ENCODE peak calls at places on chromosomes 1 and 21, in five cellular contexts. G is A673, I is mesothelial cell of epicardium, L is fibroblast of villous mesenchyme, A is nephron progenitor cell. B is an unnamed sample.

GRCh38 chr1:244322791-244323521 is 128.8 kb downstream of the ADSS2 start:
- DNase-seq in A (no peak), L (peak; percentile 96), I (no peak), G (peak; percentile 72), B (peak; percentile 96)

GRCh38 chr1:221286399-221286798 is 407.2 kb downstream of the HLX start:
- DNase-seq in I (no peak), G (no peak), A (no peak), L (no peak), B (no peak)

GRCh38 chr1:195754297-195754696 is 853.9 kb downstream of the KCNT2 start:
- DNase-seq in I (no peak), G (no peak), A (no peak), L (peak; percentile 18), B (no peak)

GRCh38 chr1:235697517-235697916 is 47.9 kb upstream of the GNG4 start:
- DNase-seq in L (no peak), G (no peak), I (no peak), A (no peak), B (no peak)

GRCh38 chr21:39208624-39209333 is 25.5 kb upstream of the PSMG1 start:
- DNase-seq in G (peak; percentile 15), I (no peak), A (no peak), L (peak; percentile 35), B (no peak)

GRCh38 chr1:201888282-201889033 is at the start of gene SHISA4:
- DNase-seq in A (peak; percentile 56), L (peak; percentile 39), I (peak; percentile 50), G (no peak), B (peak; percentile 70)

GRCh38 chr1:53766766-53767409 is 27.9 kb upstream of the GLIS1 start:
- DNase-seq in I (no peak), G (peak; percentile 24), L (peak; percentile 83), A (no peak), B (peak; percentile 37)

GRCh38 chr1:2643414-2644077 is 10.7 kb upstream of the MMEL1 start:
- DNase-seq in A (no peak), I (no peak), L (no peak), G (no peak), B (no peak)

GRCh38 chr1:1347663-1348419 is 1.4 kb downstream of the DVL1 start:
- DNase-seq in I (no peak), A (peak; percentile 58), L (peak; percentile 43), G (no peak), B (no peak)

GRCh38 chr21:43618940-43619339 is 40.3 kb downstream of the HSF2BP start:
- DNase-seq in G (no peak), A (no peak), I (no peak), L (peak; percentile 80), B (no peak)

GRCh38 chr1:235465066-235465465 is 39.2 kb downstream of the B3GALNT2 start:
- DNase-seq in A (no peak), L (no peak), I (no peak), G (no peak), B (no peak)

GRCh38 chr21:19922122-19922521 is 1076.1 kb upstream of the NCAM2 start:
- DNase-seq in G (no peak), L (no peak), A (no peak), I (no peak), B (no peak)

GRCh38 chr1:11784993-11785769 is 20.6 kb downstream of the MTHFR start:
- DNase-seq in A (peak; percentile 78), G (peak; percentile 19), I (peak; percentile 55), L (peak; percentile 74), B (peak; percentile 33)

GRCh38 chr1:154962238-154962678 is 676 bp upstream of the PYGO2 start:
- DNase-seq in L (no peak), I (no peak), A (no peak), G (no peak), B (no peak)

GRCh38 chr21:42460391-42461184 is 35.4 kb downstream of the RSPH1 start:
- DNase-seq in L (no peak), G (no peak), A (no peak), I (no peak), B (no peak)

GRCh38 chr1:228083871-228084278 is 1.4 kb downstream of the ARF1 start:
- DNase-seq in G (no peak), A (no peak), L (peak; percentile 49), I (no peak), B (no peak)

GRCh38 chr1:46247433-46248121 is at the start of gene RAD54L:
- DNase-seq in I (peak; percentile 95), L (peak; percentile 99), A (peak; percentile 97), G (peak; percentile 99), B (peak; percentile 99)

GRCh38 chr1:92916899-92917298 is 44.4 kb downstream of the DIPK1A start:
- DNase-seq in A (no peak), I (no peak), L (peak; percentile 62), G (no peak), B (no peak)

GRCh38 chr1:9291914-9292360 is 757 bp upstream of the SPSB1 start:
- DNase-seq in I (peak; percentile 57), G (peak; percentile 42), A (no peak), L (peak; percentile 76), B (peak; percentile 60)

GRCh38 chr1:185998391-185998790 is 264.2 kb downstream of the HMCN1 start:
- DNase-seq in A (no peak), G (peak; percentile 17), L (no peak), I (no peak), B (peak; percentile 6)

GRCh38 chr1:184255560-184255959 is 131.3 kb upstream of the C1orf21 start:
- DNase-seq in I (no peak), A (no peak), L (no peak), G (no peak), B (no peak)

GRCh38 chr21:34999397-34999941 is 49.6 kb downstream of the RUNX1 start:
- DNase-seq in I (no peak), A (no peak), L (peak; percentile 50), G (no peak), B (no peak)

GRCh38 chr1:2174348-2175054 is 20.1 kb downstream of the FAAP20 start:
- DNase-seq in L (peak; percentile 65), G (peak; percentile 77), I (peak; percentile 77), A (peak; percentile 78), B (peak; percentile 50)

GRCh38 chr1:202086579-202087350 is 36.0 kb upstream of the GPR37L1 start:
- DNase-seq in G (no peak), L (no peak), A (no peak), I (no peak), B (no peak)

GRCh38 chr21:42373181-42373907 is 7.0 kb upstream of the TFF1 start:
- DNase-seq in I (no peak), A (no peak), G (no peak), L (no peak), B (no peak)

GRCh38 chr1:36475341-36475740 is 7.4 kb downstream of the CSF3R start:
- DNase-seq in G (no peak), L (no peak), A (no peak), I (no peak), B (no peak)

GRCh38 chr1:160499631-160500030 is 23.4 kb downstream of the SLAMF6 start:
- DNase-seq in I (no peak), L (no peak), G (no peak), A (no peak), B (no peak)

GRCh38 chr1:41713557-41714327 is 205.0 kb downstream of the HIVEP3 start:
- DNase-seq in A (peak; percentile 38), I (no peak), G (peak; percentile 56), L (peak; percentile 89), B (peak; percentile 71)

GRCh38 chr1:32893198-32894018 is 7.1 kb downstream of the HPCA start:
- DNase-seq in L (peak; percentile 21), G (peak; percentile 67), I (peak; percentile 68), A (peak; percentile 63), B (no peak)

GRCh38 chr21:35202431-35202830 is 153.3 kb upstream of the RUNX1 start:
- DNase-seq in A (no peak), G (no peak), L (peak; percentile 62), I (no peak), B (peak; percentile 45)

DNA sequence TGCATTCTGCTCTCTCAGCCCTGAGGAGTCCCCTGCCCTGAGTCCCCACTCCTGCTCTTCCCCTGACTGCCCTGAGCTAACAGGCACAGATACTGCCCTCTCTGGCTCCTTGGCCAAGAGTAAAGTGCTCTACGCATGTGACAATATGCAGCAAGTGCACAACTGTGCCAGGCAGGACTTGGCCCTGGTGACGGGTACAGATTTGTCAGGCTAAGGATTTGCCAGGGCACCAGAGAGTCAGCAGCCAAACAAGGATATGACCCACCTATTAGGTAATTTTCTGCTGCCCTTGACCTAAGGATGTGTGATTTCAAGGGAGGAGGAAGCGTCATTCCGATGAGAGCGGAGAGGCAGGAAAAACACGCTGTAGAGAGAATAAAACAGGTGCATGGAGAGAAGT is 339.0 kb downstream of the PTPRU start:
- DNase-seq in A (no peak), G (no peak), I (no peak), L (no peak), B (no peak)
- TF ChIP-seq CTCF in A (no peak), G (no peak), I (no peak), L (no peak), B (no peak)

GRCh38 chr1:149937779-149938178 is 1.1 kb upstream of the MTMR11 start:
- DNase-seq in L (no peak), A (no peak), I (no peak), G (no peak), B (no peak)

GRCh38 chr1:149942885-149943284 is 6.2 kb upstream of the MTMR11 start:
- DNase-seq in A (no peak), I (no peak), G (no peak), L (no peak), B (no peak)

GRCh38 chr1:149940427-149940826 is 3.7 kb upstream of the MTMR11 start:
- DNase-seq in L (no peak), I (no peak), G (no peak), A (no peak), B (no peak)

GRCh38 chr1:149945206-149945605 is 8.5 kb upstream of the MTMR11 start:
- DNase-seq in I (no peak), L (no peak), G (no peak), A (no peak), B (no peak)

DNA sequence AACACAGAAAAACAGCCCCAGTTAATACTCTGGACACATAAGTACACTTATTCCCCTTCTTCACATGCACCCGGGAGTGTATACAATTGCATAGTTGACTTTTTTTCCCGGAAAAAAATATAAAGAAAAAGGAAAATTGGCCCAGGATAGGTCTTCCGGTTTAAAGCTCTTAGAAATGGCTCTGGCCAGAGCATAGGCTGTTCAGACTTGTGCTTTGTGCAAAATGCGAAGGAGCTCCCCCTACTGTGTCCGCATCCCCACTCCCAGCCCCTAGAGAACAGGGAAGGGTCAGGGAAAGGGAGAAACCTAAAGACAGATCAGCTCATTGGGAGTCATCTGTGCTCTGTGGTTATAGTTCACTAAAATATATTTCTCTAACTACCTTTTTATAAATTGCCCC is 5.5 kb upstream of the MTMR11 start:
- DNase-seq in A (peak; percentile 55), I (no peak), G (peak; percentile 49), L (peak; percentile 58), B (no peak)
- TF ChIP-seq CTCF in A (peak; percentile 23), I (no peak), G (peak; percentile 47), L (peak; percentile 53), B (peak; percentile 9)

GRCh38 chr1:57007948-57008347 is 42.1 kb upstream of the C8B start:
- DNase-seq in L (no peak), G (no peak), A (no peak), I (no peak), B (no peak)
- TF ChIP-seq CTCF in L (no peak), G (no peak), A (no peak), I (no peak), B (no peak)

DNA sequence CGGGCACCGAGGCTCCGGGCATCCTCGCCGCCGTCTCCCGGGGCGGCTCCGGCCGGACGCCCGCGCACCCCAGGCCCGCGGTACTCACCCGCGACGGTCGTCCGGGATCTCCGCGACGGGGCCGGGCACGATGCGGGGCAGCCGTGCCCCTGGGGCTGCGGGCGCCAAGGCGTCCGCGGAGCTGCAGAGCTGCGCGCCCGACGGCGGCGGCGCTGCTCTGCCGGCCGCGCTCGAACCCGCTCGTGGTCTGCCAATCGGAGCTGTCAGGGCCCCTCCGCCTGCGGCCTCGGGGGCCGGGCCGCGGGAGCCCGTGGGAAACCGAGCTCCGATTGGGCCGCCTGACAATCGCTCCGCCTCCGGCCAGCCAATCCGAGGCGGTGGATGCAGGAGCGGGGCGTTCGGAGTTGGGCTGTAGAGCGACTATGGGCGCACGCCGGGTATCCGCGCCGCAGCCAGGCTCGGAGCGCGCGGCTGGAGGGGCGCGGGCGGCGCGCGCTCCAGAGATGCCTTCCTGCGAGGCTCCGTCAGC is 100.6 kb upstream of the SOD1 start:
- DNase-seq in L (peak; percentile 60), G (peak; percentile 95), A (peak; percentile 94), I (peak; percentile 97), B (no peak)
- TF ChIP-seq CTCF in L (no peak), G (peak; percentile 32), A (no peak), I (no peak), B (no peak)